ENCODE peak calls at places on chromosome 1, in eight cellular contexts. G is amniotic stem cell, E is progenitor cell of endocrine pancreas, C is cardiac septum, I is hepatocyte, N is adrenal gland, V is NCI-H2081, S is NCI-H345. Q is an unnamed sample.

GRCh38 chr1:235429143-235429542 is 61.9 kb downstream of the TBCE start:
- DNase-seq in G (no peak), E (no peak), C (no peak), I (no peak), N (no peak), V (no peak), S (no peak), Q (no peak)

GRCh38 chr1:8590696-8591351 is 226.6 kb downstream of the RERE start:
- DNase-seq in G (no peak), E (no peak), C (no peak), I (no peak), N (no peak), V (no peak), S (no peak), Q (no peak)

GRCh38 chr1:247114351-247115140 is 10.4 kb upstream of the ZNF669 start:
- DNase-seq in G (no peak), E (no peak), C (no peak), I (no peak), N (no peak), V (no peak), S (no peak), Q (no peak)

GRCh38 chr1:108897865-108898720 is 21.3 kb downstream of the GPSM2 start:
- DNase-seq in G (peak), E (no peak), C (no peak), I (peak), N (peak), V (peak), S (peak), Q (no peak)

GRCh38 chr1:163361123-163361934 is 39.6 kb downstream of the NUF2 start:
- DNase-seq in G (no peak), E (peak), C (no peak), I (peak), N (no peak), V (peak), S (peak), Q (no peak)

GRCh38 chr1:152728986-152729385 is 21.0 kb downstream of the LCE4A start:
- DNase-seq in G (no peak), E (no peak), C (no peak), I (no peak), N (no peak), V (no peak), S (no peak), Q (no peak)

GRCh38 chr1:246794261-246795093 is 70.3 kb downstream of the SCCPDH start:
- DNase-seq in G (no peak), E (no peak), C (peak), I (no peak), N (no peak), V (no peak), S (no peak), Q (no peak)

GRCh38 chr1:59678065-59678808 is 136.5 kb upstream of the HOOK1 start:
- DNase-seq in G (no peak), E (no peak), C (no peak), I (no peak), N (no peak), V (no peak), S (no peak), Q (no peak)

GRCh38 chr1:202616355-202616910 is 93.8 kb downstream of the SYT2 start:
- DNase-seq in G (no peak), E (no peak), C (no peak), I (no peak), N (no peak), V (no peak), S (no peak), Q (no peak)

GRCh38 chr1:185448591-185449186 is 131.6 kb upstream of the IVNS1ABP start:
- DNase-seq in G (no peak), E (no peak), C (no peak), I (no peak), N (no peak), V (no peak), S (no peak), Q (no peak)

GRCh38 chr1:39409055-39409816 is 82.2 kb upstream of the BMP8A start:
- DNase-seq in G (no peak), E (no peak), C (peak), I (peak), N (peak), V (peak), S (peak), Q (peak)

GRCh38 chr1:51901151-51901550 is 22.6 kb upstream of the NRDC start:
- DNase-seq in G (no peak), E (no peak), C (no peak), I (no peak), N (no peak), V (no peak), S (no peak), Q (no peak)

GRCh38 chr1:42937836-42938595 is 20.7 kb downstream of the SLC2A1 start:
- DNase-seq in G (no peak), E (no peak), C (peak), I (no peak), N (no peak), V (no peak), S (no peak), Q (no peak)

GRCh38 chr1:55700359-55701130 is 485.4 kb upstream of the USP24 start:
- DNase-seq in G (no peak), E (no peak), C (no peak), I (no peak), N (no peak), V (no peak), S (no peak), Q (no peak)

GRCh38 chr1:201361652-201362504 is 15.6 kb downstream of the TNNT2 start:
- DNase-seq in G (no peak), E (peak), C (peak), I (peak), N (peak), V (peak), S (peak), Q (peak)

GRCh38 chr1:96538883-96539282 is 182.7 kb upstream of the PTBP2 start:
- DNase-seq in G (peak), E (no peak), C (no peak), I (peak), N (peak), V (no peak), S (no peak), Q (no peak)

GRCh38 chr1:11176081-11176706 is 13.0 kb upstream of the ANGPTL7 start:
- DNase-seq in G (no peak), E (no peak), C (no peak), I (no peak), N (no peak), V (no peak), S (no peak), Q (peak)

GRCh38 chr1:231778009-231778719 is 151.6 kb downstream of the DISC1 start:
- DNase-seq in G (no peak), E (no peak), C (no peak), I (peak), N (peak), V (no peak), S (no peak), Q (peak)

GRCh38 chr1:172394811-172395210 is 25.7 kb upstream of the C1orf105 start:
- DNase-seq in G (no peak), E (no peak), C (no peak), I (no peak), N (no peak), V (no peak), S (no peak), Q (no peak)

GRCh38 chr1:11804666-11805453 is 904 bp downstream of the MTHFR start:
- DNase-seq in G (no peak), E (no peak), C (no peak), I (peak), N (peak), V (peak), S (peak), Q (peak)

GRCh38 chr1:201593200-201593828 is 54.4 kb downstream of the NAV1 start:
- DNase-seq in G (peak), E (no peak), C (no peak), I (peak), N (peak), V (peak), S (no peak), Q (peak)

GRCh38 chr1:119336738-119337315 is 31.8 kb upstream of the HAO2 start:
- DNase-seq in G (no peak), E (no peak), C (no peak), I (no peak), N (no peak), V (no peak), S (no peak), Q (no peak)

GRCh38 chr1:198829356-198829755 is 190.5 kb downstream of the PTPRC start:
- DNase-seq in G (no peak), E (no peak), C (no peak), I (no peak), N (no peak), V (no peak), S (no peak), Q (no peak)

Q was measured in heart left ventricle.